ENCODE peak calls at places on chromosomes 13 and 19, in five cellular contexts. S, F, B, H and K are unnamed samples.

GRCh38 chr19:55585658-55586339 is 5.2 kb upstream of the ZNF579 start:
- DNase-seq in F (peak), B (peak), S (no peak), H (peak), K (no peak)

GRCh38 chr13:40515702-40516101 is 150.7 kb downstream of the FOXO1 start:
- DNase-seq in F (no peak), B (no peak), S (no peak), H (no peak), K (no peak)

GRCh38 chr19:16876904-16877361 is 11.9 kb upstream of the F2RL3 start:
- DNase-seq in F (peak), S (no peak), B (peak), H (no peak), K (peak)

GRCh38 chr13:45751882-45752281 is 49.8 kb downstream of the CBY2 start:
- DNase-seq in B (no peak), F (no peak), H (no peak), S (no peak), K (no peak)

GRCh38 chr13:36353001-36353400 is 6.8 kb upstream of the SPART start:
- DNase-seq in F (no peak), B (no peak), H (peak), S (no peak), K (no peak)

GRCh38 chr13:35916186-35916585 is 215.0 kb downstream of the DCLK1 start:
- DNase-seq in B (no peak), F (no peak), H (no peak), S (no peak), K (no peak)

GRCh38 chr13:44426461-44426860 is 52.8 kb downstream of the SERP2 start:
- DNase-seq in B (no peak), S (no peak), F (no peak), H (no peak), K (no peak)

GRCh38 chr13:27599096-27599495 is 21.2 kb downstream of the LNX2 start:
- DNase-seq in H (no peak), B (no peak), S (no peak), F (no peak), K (no peak)

GRCh38 chr19:42459926-42460325 is 17.2 kb upstream of the CXCL17 start:
- DNase-seq in F (no peak), H (no peak), S (no peak), B (no peak), K (no peak)

GRCh38 chr13:76586842-76587241 is 299.4 kb downstream of the KCTD12 start:
- DNase-seq in H (no peak), S (no peak), F (no peak), B (no peak), K (no peak)

GRCh38 chr13:93775507-93776108 is 549.0 kb downstream of the GPC6 start:
- DNase-seq in F (no peak), B (no peak), S (peak), H (peak), K (no peak)

GRCh38 chr19:5143471-5144411 is 174.8 kb downstream of the KDM4B start:
- DNase-seq in H (no peak), F (no peak), B (peak), S (no peak), K (no peak)

GRCh38 chr19:32691952-32692726 is 518 bp downstream of the NUDT19 start:
- DNase-seq in B (peak), H (peak), F (peak), S (peak), K (peak)

GRCh38 chr13:83272076-83272475 is 610.2 kb downstream of the SLITRK1 start:
- DNase-seq in B (no peak), F (no peak), H (peak), S (no peak), K (no peak)

GRCh38 chr19:1238373-1239303 is 833 bp upstream of the CBARP start:
- DNase-seq in B (no peak), H (no peak), F (no peak), S (no peak), K (no peak)

GRCh38 chr19:43639507-43640423 is at the start of gene CADM4:
- DNase-seq in S (no peak), F (peak), H (no peak), B (peak), K (no peak)

GRCh38 chr13:98141509-98141908 is 1.4 kb upstream of the FARP1 start:
- DNase-seq in H (no peak), S (no peak), B (no peak), F (no peak), K (no peak)

GRCh38 chr19:23183251-23183650 is 66.4 kb downstream of the ZNF730 start:
- DNase-seq in F (no peak), B (no peak), H (no peak), S (no peak), K (no peak)

GRCh38 chr19:33040994-33041827 is 23.5 kb downstream of the RHPN2 start:
- DNase-seq in H (peak), F (no peak), B (no peak), S (no peak), K (no peak)

GRCh38 chr19:24141612-24142011 is 54.6 kb downstream of the ZNF254 start:
- DNase-seq in B (no peak), H (no peak), S (no peak), F (no peak), K (no peak)

DNA sequence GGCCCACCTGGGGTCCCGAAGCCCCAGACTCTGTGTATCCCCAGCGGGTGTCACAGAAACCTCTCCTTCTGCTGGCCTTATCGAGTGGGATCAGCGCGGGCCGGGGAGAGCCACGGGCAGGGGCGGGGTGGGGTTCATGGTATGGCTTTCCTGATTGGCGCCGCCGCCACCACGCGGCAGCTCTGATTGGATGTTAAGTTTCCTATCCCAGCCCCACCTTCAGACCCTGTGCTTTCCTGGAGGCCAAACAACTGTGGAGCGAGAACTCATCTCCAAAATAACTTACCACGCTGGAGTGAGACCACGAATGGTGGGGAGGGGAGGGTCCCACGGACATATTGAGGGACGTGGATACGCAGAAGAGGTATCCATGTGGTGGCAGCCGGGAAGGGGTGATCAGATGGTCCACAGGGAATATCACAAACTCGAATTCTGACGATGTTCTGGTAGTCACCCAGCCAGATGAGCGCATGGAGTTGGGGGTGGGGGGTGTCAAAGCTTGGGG is 1.0 kb upstream of the ICAM5 start:
- DNase-seq in F (no peak), S (no peak), B (peak), H (no peak), K (peak)
- H3K4me3 ChIP-seq in F (no peak), S (peak), B (no peak), H (peak), K (peak)

DNA sequence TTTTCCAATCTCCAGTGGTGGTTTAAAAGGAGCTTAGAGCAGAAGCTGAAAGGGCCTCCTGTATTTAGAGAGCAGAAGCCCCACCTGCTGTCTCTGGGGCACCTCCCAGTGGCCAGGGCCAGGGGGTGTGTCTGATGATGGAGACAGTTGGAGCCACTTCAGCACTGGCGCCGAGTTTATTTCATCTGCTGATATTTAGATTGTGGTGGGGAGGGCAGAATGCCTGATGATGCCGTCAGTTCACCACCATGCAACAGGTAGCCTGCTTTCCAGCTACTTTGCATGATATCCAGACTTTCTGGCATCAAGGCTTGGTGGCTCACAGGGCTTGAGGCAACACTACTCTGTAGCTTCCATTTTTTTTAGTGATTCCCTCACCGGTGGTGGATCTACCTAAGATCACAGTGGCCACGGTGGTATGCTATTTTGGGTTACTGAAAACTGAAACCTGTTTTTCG is 371.9 kb downstream of the KCNRG start:
- DNase-seq in H (peak), B (peak), F (peak), S (no peak), K (peak)
- TF ChIP-seq CTCF in H (peak), B (peak), F (no peak), S (peak), K (peak)

DNA sequence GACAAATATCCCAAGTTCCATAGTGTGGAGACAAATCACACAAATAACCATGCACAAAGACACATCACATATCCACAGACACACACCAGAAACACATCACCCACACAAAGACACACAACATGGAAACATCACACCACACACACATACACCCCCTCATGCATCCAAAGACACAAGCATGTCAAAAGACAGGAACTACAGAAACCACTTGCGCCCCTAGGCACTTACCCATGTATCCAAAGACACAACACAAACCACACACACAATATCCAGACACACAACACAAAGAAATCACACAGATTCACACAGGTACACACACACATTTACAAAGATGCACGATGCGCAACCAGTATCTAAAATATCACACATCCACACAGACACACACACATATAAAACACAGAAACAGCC is 901 bp downstream of the DPF1 start:
- DNase-seq in S (no peak), H (no peak), F (no peak), B (no peak), K (no peak)
- H3K4me3 ChIP-seq in S (no peak), H (no peak), F (no peak), B (no peak), K (no peak)

GRCh38 chr19:38213469-38213868 is 10.6 kb downstream of the DPF1 start:
- DNase-seq in H (no peak), S (no peak), B (no peak), F (no peak), K (no peak)
- TF ChIP-seq CTCF in H (no peak), S (no peak), B (no peak), F (no peak), K (no peak)

GRCh38 chr19:13024958-13025653 is 29.8 kb downstream of the NFIX start:
- DNase-seq in F (peak), H (no peak), S (no peak), B (no peak), K (no peak)
- H3K4me3 ChIP-seq in F (no peak), H (peak), S (peak), B (no peak), K (no peak)

GRCh38 chr19:3671680-3672574 is 28.3 kb downstream of the PIP5K1C start:
- DNase-seq in B (no peak), H (peak), F (no peak), S (no peak), K (no peak)
- TF ChIP-seq CTCF in B (no peak), H (peak), F (no peak), S (no peak), K (no peak)

GRCh38 chr13:114129649-114130062 is 2.8 kb downstream of the RASA3 start:
- DNase-seq in F (no peak), S (no peak), B (peak), H (no peak), K (peak)

GRCh38 chr13:114130131-114130707 is 2.2 kb downstream of the RASA3 start:
- DNase-seq in S (no peak), F (no peak), H (no peak), B (no peak), K (peak)

GRCh38 chr13:114127473-114128347 is 4.7 kb downstream of the RASA3 start:
- DNase-seq in H (no peak), B (no peak), S (no peak), F (no peak), K (no peak)

GRCh38 chr13:114128348-114128623 is 4.1 kb downstream of the RASA3 start:
- DNase-seq in S (no peak), B (no peak), H (no peak), F (no peak), K (no peak)

GRCh38 chr13:114128624-114129522 is 3.5 kb downstream of the RASA3 start:
- DNase-seq in H (peak), S (peak), F (peak), B (peak), K (peak)
- H3K4me3 ChIP-seq in H (peak), S (peak), F (no peak), B (peak), K (peak)

GRCh38 chr19:2666344-2666994 is 36.0 kb downstream of the GNG7 start:
- DNase-seq in B (no peak), H (no peak), S (no peak), F (no peak), K (no peak)

GRCh38 chr19:2659856-2660432 is 42.5 kb downstream of the GNG7 start:
- DNase-seq in B (no peak), S (no peak), H (no peak), F (no peak), K (no peak)

GRCh38 chr19:2663920-2664571 is 38.4 kb downstream of the GNG7 start:
- DNase-seq in B (peak), H (no peak), F (no peak), S (no peak), K (peak)

GRCh38 chr19:2665103-2665502 is 37.4 kb downstream of the GNG7 start:
- DNase-seq in S (no peak), B (no peak), H (no peak), F (no peak), K (no peak)

GRCh38 chr19:2661615-2662014 is 40.9 kb downstream of the GNG7 start:
- DNase-seq in H (no peak), F (no peak), S (no peak), B (peak), K (peak)
- TF ChIP-seq CTCF in H (no peak), F (no peak), S (peak), B (peak), K (peak)

DNA sequence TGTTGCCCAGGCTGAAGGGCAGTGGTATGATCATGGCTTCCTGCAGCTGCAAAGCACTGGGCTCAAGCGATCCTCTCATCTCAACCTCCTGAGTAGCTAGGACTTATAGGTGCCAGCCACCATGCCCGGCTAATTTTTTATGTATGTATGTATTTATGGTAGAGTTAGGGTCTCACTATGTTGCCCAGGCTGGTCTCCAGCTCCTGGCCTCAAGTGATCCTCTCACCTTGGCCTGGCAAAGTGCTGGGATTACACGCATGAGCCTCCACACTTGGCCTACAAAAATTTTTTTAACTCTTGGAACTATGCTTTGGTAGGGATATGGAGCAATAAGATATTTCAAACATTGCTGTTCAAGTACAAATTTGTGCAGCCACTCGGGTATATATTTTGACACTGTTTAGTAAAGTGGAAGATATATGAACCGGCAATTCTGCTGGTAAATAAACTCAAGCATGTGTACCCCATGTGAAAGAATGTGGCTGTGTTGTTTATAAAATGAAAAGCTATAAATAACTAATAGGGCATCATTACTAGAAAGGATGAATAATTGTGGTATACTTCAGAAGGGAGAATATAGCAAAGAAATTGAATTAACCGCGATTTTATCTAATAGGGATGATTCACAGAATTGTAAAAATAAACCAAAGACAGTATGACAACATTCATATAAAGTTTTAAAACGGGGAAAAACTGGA is 1.1 kb downstream of the ZNF566 start:
- DNase-seq in B (no peak), H (peak), F (no peak), S (no peak), K (peak)
- H3K4me3 ChIP-seq in B (peak), H (peak), F (no peak), S (peak), K (peak)

GRCh38 chr13:30355405-30355741 is 48.0 kb upstream of the KATNAL1 start:
- DNase-seq in H (no peak), B (peak), F (no peak), S (no peak), K (peak)
- TF ChIP-seq CTCF in H (peak), B (peak), F (no peak), S (no peak), K (peak)